ENCODE peak calls at places on chromosome 9, in six cellular contexts. V is omental fat pad, B is HCT116, I is cardiac fibroblast, W is activated B cell treated with CpG ODN at 0.5 μM for 24 hours, O is choroid plexus epithelial cell. R is an unnamed sample.

GRCh38 chr9:72454871-72455471 is 66.4 kb upstream of the TMC1 start:
- DNase-seq in V (no peak), B (no peak), I (no peak), W (no peak), O (no peak), R (no peak)

GRCh38 chr9:33351547-33351946 is 50.8 kb downstream of the AQP7 start:
- DNase-seq in V (no peak), B (no peak), I (no peak), W (no peak), O (no peak), R (no peak)

GRCh38 chr9:114991861-114992260 is 61.5 kb upstream of the TNFSF8 start:
- DNase-seq in V (no peak), B (no peak), I (no peak), W (no peak), O (no peak), R (no peak)

GRCh38 chr9:124709291-124709690 is 61.8 kb downstream of the NR6A1 start:
- DNase-seq in V (no peak), B (no peak), I (no peak), W (no peak), O (no peak), R (no peak)

GRCh38 chr9:81682797-81683196 is 6.5 kb downstream of the TLE1 start:
- DNase-seq in V (no peak), B (no peak), I (peak), W (no peak), O (peak), R (no peak)

GRCh38 chr9:135480071-135480941 is 724 bp downstream of the PPP1R26 start:
- DNase-seq in V (no peak), B (no peak), I (peak), W (peak), O (peak), R (peak)

GRCh38 chr9:93451762-93452709 is 551 bp downstream of the FAM120A start:
- DNase-seq in V (peak), B (no peak), I (peak), W (peak), O (peak), R (peak)

GRCh38 chr9:15416880-15417279 is 5.8 kb upstream of the SNAPC3 start:
- DNase-seq in V (no peak), B (no peak), I (peak), W (no peak), O (peak), R (no peak)

GRCh38 chr9:38017149-38017884 is 51.7 kb downstream of the SHB start:
- DNase-seq in V (no peak), B (no peak), I (peak), W (no peak), O (peak), R (peak)

GRCh38 chr9:99807276-99807852 is 14.3 kb upstream of the NR4A3 start:
- DNase-seq in V (peak), B (no peak), I (peak), W (no peak), O (peak), R (peak)

GRCh38 chr9:4741365-4742031 is 496 bp upstream of the AK3 start:
- DNase-seq in V (no peak), B (no peak), I (no peak), W (no peak), O (peak), R (peak)

GRCh38 chr9:81626511-81626910 is 62.8 kb downstream of the TLE1 start:
- DNase-seq in V (no peak), B (peak), I (peak), W (no peak), O (peak), R (no peak)

GRCh38 chr9:99633260-99633659 is 188.4 kb upstream of the NR4A3 start:
- DNase-seq in V (no peak), B (no peak), I (no peak), W (no peak), O (no peak), R (no peak)

GRCh38 chr9:128145951-128146351 is 3.3 kb upstream of the LCN2 start:
- DNase-seq in V (no peak), B (no peak), I (no peak), W (no peak), O (no peak), R (peak)

GRCh38 chr9:86955554-86955953 is 8.2 kb upstream of the GAS1 start:
- DNase-seq in V (no peak), B (no peak), I (no peak), W (no peak), O (no peak), R (no peak)

GRCh38 chr9:10062629-10063395 is 550.0 kb downstream of the PTPRD start:
- DNase-seq in V (no peak), B (no peak), I (no peak), W (no peak), O (peak), R (no peak)

GRCh38 chr9:12813960-12814876 is 39.4 kb downstream of the LURAP1L start:
- DNase-seq in V (no peak), B (peak), I (peak), W (no peak), O (peak), R (no peak)

GRCh38 chr9:35903049-35903448 is 3.0 kb upstream of the HRCT1 start:
- DNase-seq in V (no peak), B (peak), I (peak), W (no peak), O (peak), R (no peak)

GRCh38 chr9:125994066-125994943 is 247.1 kb downstream of the PBX3 start:
- DNase-seq in V (no peak), B (no peak), I (no peak), W (peak), O (no peak), R (no peak)

GRCh38 chr9:136098844-136099243 is 3.8 kb upstream of the NACC2 start:
- DNase-seq in V (no peak), B (no peak), I (no peak), W (no peak), O (peak), R (no peak)

GRCh38 chr9:8732367-8733075 is 932.9 kb upstream of the DMAC1 start:
- DNase-seq in V (no peak), B (no peak), I (no peak), W (no peak), O (no peak), R (no peak)

GRCh38 chr9:133592731-133593409 is 16.3 kb downstream of the FAM163B start:
- DNase-seq in V (no peak), B (no peak), I (peak), W (no peak), O (peak), R (no peak)

GRCh38 chr9:124743686-124744348 is 27.3 kb downstream of the NR6A1 start:
- DNase-seq in V (no peak), B (no peak), I (no peak), W (no peak), O (peak), R (no peak)

GRCh38 chr9:134702291-134702690 is 60.7 kb downstream of the COL5A1 start:
- DNase-seq in V (no peak), B (no peak), I (no peak), W (no peak), O (no peak), R (no peak)

GRCh38 chr9:16869140-16869903 is 1.1 kb downstream of the BNC2 start:
- DNase-seq in V (no peak), B (no peak), I (peak), W (no peak), O (peak), R (peak)

GRCh38 chr9:136901516-136902258 is 15.4 kb downstream of the TRAF2 start:
- DNase-seq in V (no peak), B (peak), I (peak), W (peak), O (peak), R (no peak)

GRCh38 chr9:81455826-81456225 is 233.5 kb downstream of the TLE1 start:
- DNase-seq in V (no peak), B (no peak), I (no peak), W (no peak), O (no peak), R (no peak)

GRCh38 chr9:1319436-1319835 is 269.3 kb downstream of the DMRT2 start:
- DNase-seq in V (no peak), B (no peak), I (no peak), W (no peak), O (no peak), R (no peak)

GRCh38 chr9:79687131-79687447 is 115.3 kb downstream of the TLE4 start:
- DNase-seq in V (no peak), B (no peak), I (no peak), W (no peak), O (no peak), R (no peak)

GRCh38 chr9:127838375-127839078 is 15.9 kb downstream of the ENG start:
- DNase-seq in V (peak), B (no peak), I (peak), W (no peak), O (peak), R (no peak)

GRCh38 chr9:132350861-132351315 is 3.9 kb downstream of the SETX start:
- DNase-seq in V (no peak), B (no peak), I (peak), W (no peak), O (peak), R (no peak)

GRCh38 chr9:17783227-17783626 is 204.4 kb downstream of the SH3GL2 start:
- DNase-seq in V (no peak), B (no peak), I (no peak), W (no peak), O (no peak), R (no peak)

GRCh38 chr9:79447308-79447605 is 124.5 kb upstream of the TLE4 start:
- DNase-seq in V (no peak), B (no peak), I (no peak), W (no peak), O (no peak), R (no peak)

GRCh38 chr9:89481161-89481915 is 16.6 kb downstream of the SEMA4D start:
- DNase-seq in V (no peak), B (no peak), I (no peak), W (no peak), O (no peak), R (no peak)

GRCh38 chr9:123448247-123448646 is 92.2 kb downstream of the CRB2 start:
- DNase-seq in V (no peak), B (no peak), I (no peak), W (no peak), O (no peak), R (no peak)

GRCh38 chr9:133141833-133142594 is 21.0 kb upstream of the RALGDS start:
- DNase-seq in V (no peak), B (no peak), I (no peak), W (no peak), O (no peak), R (peak)

GRCh38 chr9:136096505-136097001 is 1.5 kb upstream of the NACC2 start:
- DNase-seq in V (no peak), B (no peak), I (no peak), W (no peak), O (no peak), R (no peak)

GRCh38 chr9:95820076-95820475 is 55.4 kb upstream of the ERCC6L2 start:
- DNase-seq in V (no peak), B (no peak), I (no peak), W (no peak), O (no peak), R (no peak)

GRCh38 chr9:105510024-105510423 is 47.9 kb upstream of the FKTN start:
- DNase-seq in V (no peak), B (no peak), I (peak), W (no peak), O (peak), R (no peak)

GRCh38 chr9:26561928-26562327 is 330.7 kb downstream of the CAAP1 start:
- DNase-seq in V (no peak), B (no peak), I (no peak), W (no peak), O (no peak), R (no peak)
- TF ChIP-seq CTCF in V (no peak), B (no peak), I (no peak), W (no peak), O (no peak), R (no peak)

DNA sequence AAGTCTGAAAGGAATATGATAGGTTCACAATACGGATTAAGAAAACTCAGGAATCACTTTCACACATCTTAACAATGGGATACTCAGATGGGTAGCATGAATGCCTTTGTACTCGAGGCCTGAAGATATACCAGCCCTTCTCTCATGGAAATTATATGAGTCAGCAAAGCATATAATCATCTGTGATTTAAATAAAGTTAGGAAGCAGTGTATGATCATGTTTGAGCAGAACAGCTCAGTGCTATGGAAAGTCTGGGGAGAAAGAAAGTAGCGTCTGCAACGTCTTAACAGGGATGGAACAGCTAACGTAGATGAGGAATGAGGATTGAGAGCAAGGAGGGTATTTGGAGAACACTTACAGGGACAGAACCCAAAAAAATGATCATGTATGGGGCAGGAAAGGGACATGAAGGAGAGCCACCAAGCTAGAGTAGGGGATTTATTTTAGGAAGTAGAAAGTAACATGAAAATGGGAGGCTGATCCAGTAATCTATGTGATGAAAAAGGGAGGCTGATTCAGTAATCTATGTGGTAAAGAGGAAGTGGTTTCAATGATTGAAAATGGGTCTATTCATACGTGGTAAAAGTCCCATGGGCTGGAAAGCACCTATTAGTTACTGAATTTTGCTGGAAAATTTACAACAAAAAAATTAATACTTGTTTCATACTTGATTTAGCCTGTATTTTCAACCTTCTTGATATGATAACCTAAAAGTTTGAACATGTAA is 85.9 kb downstream of the GNA14 start:
- DNase-seq in V (no peak), B (no peak), I (no peak), W (no peak), O (no peak), R (no peak)
- TF ChIP-seq CTCF in V (no peak), B (no peak), I (no peak), W (no peak), O (no peak), R (no peak)

DNA sequence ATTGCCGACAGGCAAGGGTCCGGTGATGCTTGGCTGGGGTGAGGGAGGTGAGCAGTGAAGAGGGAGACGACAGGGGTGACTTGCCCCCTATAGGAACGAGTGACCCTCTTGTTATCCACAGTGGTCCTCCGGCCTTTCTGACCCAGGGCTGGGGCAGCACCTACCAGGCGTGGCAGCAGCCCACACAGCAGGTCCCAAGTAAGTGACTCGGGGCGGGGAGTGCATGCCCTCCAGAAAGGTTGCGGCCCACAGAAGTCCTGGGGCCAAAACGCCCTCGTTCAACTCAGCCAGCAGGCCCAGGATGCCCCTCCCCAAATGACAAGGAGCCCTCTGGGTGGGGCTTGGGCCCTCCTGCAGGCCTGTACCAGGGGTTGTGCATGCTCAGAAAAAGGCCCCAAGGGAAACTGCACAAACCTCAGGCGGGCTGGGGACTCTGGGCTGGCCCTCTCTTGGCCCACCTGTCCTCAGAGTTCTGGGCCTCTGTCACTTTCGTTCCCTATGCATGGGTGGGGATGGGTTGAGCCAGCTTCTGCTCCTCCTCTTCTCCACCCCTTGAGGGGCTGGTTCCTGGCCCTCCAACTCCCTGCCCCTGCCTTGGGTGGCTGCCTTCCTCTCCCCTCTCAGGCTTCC is 32.2 kb upstream of the PRDM12 start:
- DNase-seq in V (no peak), B (no peak), I (no peak), W (no peak), O (no peak), R (no peak)
- TF ChIP-seq CTCF in V (no peak), B (no peak), I (no peak), W (no peak), O (no peak), R (no peak)

GRCh38 chr9:90773593-90773992 is 28.0 kb upstream of the SYK start:
- DNase-seq in V (no peak), B (no peak), I (no peak), W (no peak), O (no peak), R (no peak)
- TF ChIP-seq CTCF in V (no peak), B (peak), I (no peak), W (no peak), O (peak), R (no peak)